ENCODE peak calls at places on chromosomes 7 and 10, in four cellular contexts. One of them, this sample, is unnamed.

GRCh38 chr10:124285587-124286527 is 132.9 kb downstream of the OAT start:
- DNase-seq in posterior cingulate gyrus: peak; percentile 84
- DNase-seq in AG04450: no peak
- DNase-seq in CMK: no peak
- DNase-seq in this sample: no peak

GRCh38 chr10:58477122-58477521 is 35.5 kb upstream of the BICC1 start:
- DNase-seq in AG04450: no peak
- DNase-seq in posterior cingulate gyrus: no peak
- DNase-seq in CMK: no peak
- DNase-seq in this sample: no peak

GRCh38 chr10:98414932-98415709 is at the start of gene PYROXD2:
- DNase-seq in CMK: peak; percentile 80
- DNase-seq in posterior cingulate gyrus: peak; percentile 91
- DNase-seq in AG04450: peak; percentile 81
- DNase-seq in this sample: peak; percentile 73

GRCh38 chr7:157687845-157688244 is 351.0 kb downstream of the DNAJB6 start:
- DNase-seq in AG04450: no peak
- DNase-seq in CMK: no peak
- DNase-seq in posterior cingulate gyrus: no peak
- DNase-seq in this sample: no peak

GRCh38 chr7:67788689-67789088 is 792.1 kb downstream of the TYW1 start:
- DNase-seq in AG04450: no peak
- DNase-seq in posterior cingulate gyrus: peak; percentile 90
- DNase-seq in CMK: no peak
- DNase-seq in this sample: peak; percentile 27

GRCh38 chr7:44228571-44229350 is 28.0 kb downstream of the YKT6 start:
- DNase-seq in posterior cingulate gyrus: no peak
- DNase-seq in CMK: no peak
- DNase-seq in AG04450: no peak
- DNase-seq in this sample: no peak

GRCh38 chr10:61565819-61566560 is 96.7 kb upstream of the CABCOCO1 start:
- DNase-seq in posterior cingulate gyrus: no peak
- DNase-seq in CMK: no peak
- DNase-seq in AG04450: no peak
- DNase-seq in this sample: no peak

GRCh38 chr7:110399421-110399820 is 691.5 kb upstream of the LRRN3 start:
- DNase-seq in posterior cingulate gyrus: no peak
- DNase-seq in CMK: no peak
- DNase-seq in AG04450: no peak
- DNase-seq in this sample: no peak

GRCh38 chr7:105571891-105572290 is 9.4 kb downstream of the EFCAB10 start:
- DNase-seq in posterior cingulate gyrus: no peak
- DNase-seq in AG04450: no peak
- DNase-seq in CMK: no peak
- DNase-seq in this sample: no peak

GRCh38 chr10:15370212-15370740 is 813 bp downstream of the FAM171A1 start:
- DNase-seq in CMK: no peak
- DNase-seq in AG04450: no peak
- DNase-seq in posterior cingulate gyrus: no peak
- DNase-seq in this sample: peak; percentile 37

GRCh38 chr7:47465191-47465590 is 116.7 kb downstream of the TNS3 start:
- DNase-seq in posterior cingulate gyrus: no peak
- DNase-seq in CMK: no peak
- DNase-seq in AG04450: no peak
- DNase-seq in this sample: no peak

GRCh38 chr10:30491832-30492530 is 58.0 kb downstream of the MAP3K8 start:
- DNase-seq in CMK: no peak
- DNase-seq in posterior cingulate gyrus: no peak
- DNase-seq in AG04450: no peak
- DNase-seq in this sample: no peak

GRCh38 chr10:64271983-64272382 is 750.8 kb downstream of the REEP3 start:
- DNase-seq in posterior cingulate gyrus: no peak
- DNase-seq in AG04450: no peak
- DNase-seq in CMK: no peak
- DNase-seq in this sample: peak; percentile 18

This sample was measured in K562.